ENCODE peak calls at places on chromosomes 3 and 15, in four cellular contexts. S is PC-9, M is aorta, W is BJ. O is an unnamed sample.

GRCh38 chr3:39220551-39221530 is 28.4 kb upstream of the XIRP1 start:
- DNase-seq in W (no peak), M (no peak), S (no peak), O (no peak)

GRCh38 chr3:111751961-111752360 is 107.1 kb upstream of the PHLDB2 start:
- DNase-seq in M (no peak), W (no peak), S (no peak), O (no peak)

GRCh38 chr15:26838742-26839460 is 28.0 kb upstream of the GABRA5 start:
- DNase-seq in S (peak; percentile 5), W (no peak), M (no peak), O (no peak)

GRCh38 chr3:46006646-46007045 is 11.0 kb upstream of the FYCO1 start:
- DNase-seq in S (no peak), M (no peak), W (peak; percentile 70), O (no peak)

GRCh38 chr15:48703544-48703943 is 58.0 kb upstream of the FBN1 start:
- DNase-seq in S (no peak), W (peak; percentile 82), M (no peak), O (no peak)

GRCh38 chr15:62940755-62941361 is 101.7 kb upstream of the TPM1 start:
- DNase-seq in W (peak; percentile 95), S (peak; percentile 43), M (peak; percentile 90), O (peak; percentile 84)

GRCh38 chr3:169750665-169751064 is 14.2 kb downstream of the TERC start:
- DNase-seq in M (no peak), S (no peak), W (no peak), O (no peak)

GRCh38 chr3:113231827-113232253 is 20.5 kb downstream of the BOC start:
- DNase-seq in M (no peak), W (peak; percentile 37), S (peak; percentile 73), O (no peak)

GRCh38 chr3:13111874-13112520 is 38.8 kb upstream of the IQSEC1 start:
- DNase-seq in M (peak; percentile 61), W (no peak), S (peak; percentile 55), O (no peak)

GRCh38 chr3:138434875-138435772 is 708 bp downstream of the ESYT3 start:
- DNase-seq in M (peak; percentile 72), W (no peak), S (peak; percentile 19), O (no peak)

GRCh38 chr15:88512606-88513005 is 33.9 kb downstream of the DET1 start:
- DNase-seq in W (no peak), M (no peak), S (no peak), O (no peak)

GRCh38 chr15:89647191-89647851 is 7.9 kb downstream of the KIF7 start:
- DNase-seq in S (peak; percentile 73), M (peak; percentile 94), W (no peak), O (peak; percentile 79)

GRCh38 chr3:189295089-189295488 is 123.3 kb downstream of the TPRG1 start:
- DNase-seq in S (no peak), W (no peak), M (no peak), O (no peak)

GRCh38 chr3:153164009-153164550 is 2.1 kb downstream of the RAP2B start:
- DNase-seq in M (no peak), S (no peak), W (no peak), O (no peak)

GRCh38 chr3:48451270-48451669 is 4.7 kb downstream of the ATRIP start:
- DNase-seq in M (no peak), S (no peak), W (no peak), O (no peak)
- H3K36me3 ChIP-seq in M (peaks cover 4% of the 10 kb centered on the region), S (peaks cover 4% of the 10 kb centered on the region), W (peaks cover 6% of the 10 kb centered on the region), O (peaks cover 51% of the 10 kb centered on the region)

GRCh38 chr15:59644757-59645156 is 12.6 kb downstream of the GTF2A2 start:
- DNase-seq in S (no peak), M (no peak), W (no peak), O (no peak)

GRCh38 chr15:59642351-59642750 is 15.0 kb downstream of the GTF2A2 start:
- DNase-seq in M (no peak), W (no peak), S (no peak), O (no peak)

GRCh38 chr15:59646271-59646670 is 11.0 kb downstream of the GTF2A2 start:
- DNase-seq in W (no peak), S (no peak), M (no peak), O (no peak)

GRCh38 chr15:59649603-59650002 is 7.7 kb downstream of the GTF2A2 start:
- DNase-seq in S (no peak), W (no peak), M (no peak), O (no peak)

GRCh38 chr15:59647085-59647484 is 10.2 kb downstream of the GTF2A2 start:
- DNase-seq in W (no peak), S (no peak), M (no peak), O (no peak)
- H3K36me3 ChIP-seq in W (peaks cover 5% of the 10 kb centered on the region), S (peaks cover 9% of the 10 kb centered on the region), M (peaks cover 1% of the 10 kb centered on the region), O (peaks cover 53% of the 10 kb centered on the region)

GRCh38 chr3:101859882-101860281 is 10.6 kb downstream of the NFKBIZ start:
- DNase-seq in W (no peak), M (no peak), S (no peak), O (no peak)

GRCh38 chr3:101861978-101862421 is 12.7 kb downstream of the NFKBIZ start:
- DNase-seq in S (no peak), M (no peak), W (no peak), O (no peak)

GRCh38 chr3:101861212-101861977 is 12.1 kb downstream of the NFKBIZ start:
- DNase-seq in W (no peak), S (no peak), M (no peak), O (no peak)

GRCh38 chr3:101857279-101857678 is 8.0 kb downstream of the NFKBIZ start:
- DNase-seq in M (no peak), S (no peak), W (no peak), O (no peak)

GRCh38 chr3:101858464-101858863 is 9.2 kb downstream of the NFKBIZ start:
- DNase-seq in W (no peak), M (no peak), S (no peak), O (no peak)
- H3K36me3 ChIP-seq in W (peaks cover 27% of the 10 kb centered on the region), M (peaks cover 15% of the 10 kb centered on the region), S (peaks cover 71% of the 10 kb centered on the region), O (peaks cover 79% of the 10 kb centered on the region)

GRCh38 chr3:122530164-122530563 is 15.4 kb upstream of the KPNA1 start:
- DNase-seq in M (no peak), S (no peak), W (no peak), O (no peak)

GRCh38 chr3:122533480-122533879 is 18.7 kb upstream of the KPNA1 start:
- DNase-seq in S (no peak), M (no peak), W (no peak), O (no peak)

GRCh38 chr3:122536634-122537033 is 21.9 kb upstream of the KPNA1 start:
- DNase-seq in S (no peak), W (no peak), M (no peak), O (no peak)

GRCh38 chr3:122533931-122534334 is 19.2 kb upstream of the KPNA1 start:
- DNase-seq in S (peak; percentile 81), M (no peak), W (peak; percentile 57), O (no peak)

GRCh38 chr3:122535964-122536363 is 21.2 kb upstream of the KPNA1 start:
- DNase-seq in M (no peak), W (no peak), S (no peak), O (no peak)
- H3K36me3 ChIP-seq in M (peaks cover 15% of the 10 kb centered on the region), W (peaks cover 7% of the 10 kb centered on the region), S (peaks cover 4% of the 10 kb centered on the region), O (peaks cover 56% of the 10 kb centered on the region)

GRCh38 chr15:84668221-84668982 is 10.4 kb upstream of the NMB start:
- DNase-seq in S (no peak), M (no peak), W (no peak), O (no peak)
- H3K36me3 ChIP-seq in S (peaks cover 38% of the 10 kb centered on the region), M (peaks cover 2% of the 10 kb centered on the region), W (peaks cover 2% of the 10 kb centered on the region), O (peaks cover 43% of the 10 kb centered on the region)

GRCh38 chr15:93048426-93048721 is 40.6 kb downstream of the RGMA start:
- DNase-seq in M (no peak), S (no peak), W (no peak), O (no peak)
- H3K36me3 ChIP-seq in M (peaks cover 3% of the 10 kb centered on the region), S (no peaks in the 10 kb centered on the region), W (no peaks in the 10 kb centered on the region), O (peaks cover 32% of the 10 kb centered on the region)

O was measured in right atrium auricular region.